ENCODE peak calls at places on chromosome 3, in nine cellular contexts. K is heart right ventricle, C is astrocyte, I is AG04450, R is uterus, B is Panc1, S is SK-N-SH, V is transverse colon, X is lung. P is an unnamed sample.
A peak's percentile ranks its signal among the peaks of the same experiment; 100 is the strongest.

GRCh38 chr3:146589899-146590508 is 15.1 kb downstream of the PLSCR5 start:
- DNase-seq in S (peak; percentile 12), I (peak; percentile 15), C (peak; percentile 13), X (no peak), V (peak; percentile 12), R (no peak), B (peak; percentile 20), K (no peak), P (peak; percentile 15)

GRCh38 chr3:130014526-130014925 is 40.0 kb downstream of the TRH start:
- DNase-seq in S (no peak), C (peak; percentile 87), R (no peak), I (peak; percentile 18), X (no peak), V (no peak), B (no peak), K (no peak), P (no peak)

GRCh38 chr3:134473868-134474546 is 11.8 kb downstream of the ANAPC13 start:
- DNase-seq in X (peak; percentile 84), B (no peak), K (no peak), R (peak; percentile 87), C (peak; percentile 71), I (peak; percentile 66), S (peak; percentile 44), V (peak; percentile 77), P (peak; percentile 71)

GRCh38 chr3:73381551-73381950 is 243.2 kb downstream of the PDZRN3 start:
- DNase-seq in R (no peak), C (no peak), S (no peak), B (no peak), X (no peak), V (no peak), I (no peak), K (no peak), P (no peak)

GRCh38 chr3:57752307-57752706 is 3.8 kb upstream of the SLMAP start:
- DNase-seq in V (peak; percentile 59), K (no peak), C (peak; percentile 73), I (no peak), B (peak; percentile 46), S (no peak), X (no peak), R (no peak), P (no peak)

GRCh38 chr3:36843065-36844051 is 79.0 kb upstream of the DCLK3 start:
- DNase-seq in K (no peak), C (peak; percentile 9), S (peak; percentile 43), R (no peak), I (no peak), X (no peak), V (no peak), B (peak; percentile 2), P (peak; percentile 77)

GRCh38 chr3:36380171-36381031 is at the start of gene STAC:
- DNase-seq in C (peak; percentile 36), R (no peak), X (peak; percentile 33), K (peak; percentile 24), B (no peak), S (peak; percentile 88), V (peak; percentile 8), I (no peak), P (no peak)

GRCh38 chr3:156838035-156838434 is 11.9 kb downstream of the LEKR1 start:
- DNase-seq in I (no peak), R (no peak), S (no peak), B (no peak), K (no peak), C (no peak), X (no peak), V (no peak), P (no peak)

GRCh38 chr3:63877737-63878393 is 14.2 kb downstream of the ATXN7 start:
- DNase-seq in C (peak; percentile 40), X (no peak), B (no peak), K (no peak), S (no peak), I (peak; percentile 7), R (no peak), V (no peak), P (no peak)

GRCh38 chr3:197960694-197961581 is 921 bp downstream of the LMLN start:
- DNase-seq in S (no peak), R (no peak), X (no peak), B (no peak), V (no peak), K (no peak), C (no peak), I (no peak), P (no peak)

GRCh38 chr3:141289228-141289772 is 57.7 kb downstream of the PXYLP1 start:
- DNase-seq in X (no peak), S (no peak), V (no peak), I (no peak), K (no peak), C (no peak), R (no peak), B (no peak), P (no peak)

GRCh38 chr3:43291546-43291945 is 5.2 kb downstream of the SNRK start:
- DNase-seq in V (no peak), I (no peak), C (peak; percentile 10), K (no peak), R (no peak), B (no peak), X (no peak), S (no peak), P (no peak)

GRCh38 chr3:161673845-161674244 is 177.2 kb downstream of the OTOL1 start:
- DNase-seq in R (no peak), I (no peak), X (no peak), K (no peak), B (no peak), S (no peak), V (no peak), C (no peak), P (no peak)

DNA sequence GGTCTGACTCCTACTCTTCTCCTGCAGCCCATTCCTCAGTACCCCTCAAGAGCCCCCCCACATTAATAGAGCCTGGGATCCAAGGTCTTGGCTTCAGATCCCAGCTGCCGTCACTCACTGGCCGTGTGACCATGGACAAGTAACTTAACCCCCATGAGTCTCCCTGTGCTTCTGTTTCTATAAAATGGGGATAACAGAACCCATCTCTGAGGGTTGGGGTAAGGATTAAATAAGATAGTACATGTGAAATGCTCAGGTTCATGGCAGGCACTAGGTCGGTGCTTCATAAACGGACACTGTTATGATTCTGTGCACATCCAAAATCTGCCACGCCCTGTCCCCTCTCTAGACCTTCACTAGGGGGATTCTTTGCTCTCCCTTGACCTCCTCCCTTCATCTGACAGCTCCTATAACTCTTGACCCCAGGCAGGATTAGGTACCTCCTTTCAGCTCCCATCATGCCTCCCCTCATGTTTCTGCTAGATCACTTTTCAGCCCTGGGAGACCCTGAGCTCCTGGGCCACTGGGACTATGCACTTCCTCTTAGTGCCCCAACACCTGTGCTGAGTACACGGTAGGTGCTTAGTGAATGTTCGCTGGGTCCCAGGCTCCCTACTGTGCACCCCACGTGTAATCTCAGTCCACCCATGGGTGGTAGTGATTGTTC is 1.5 kb downstream of the CAND2 start:
- DNase-seq in I (no peak), S (no peak), R (no peak), X (no peak), V (no peak), B (no peak), C (no peak), K (no peak), P (no peak)
- H3K27ac ChIP-seq in I (no peak overlapping the region), S (no peak overlapping the region), R (peak overlapping the region; percentile 96), X (peak overlapping the region; percentile 68), V (peak overlapping the region; percentile 91), B (no peak overlapping the region), C (no peak overlapping the region), K (peak overlapping the region; percentile 83), P (no peak overlapping the region)

GRCh38 chr3:66989241-66989640 is 8.9 kb upstream of the KBTBD8 start:
- DNase-seq in K (no peak), X (no peak), V (no peak), R (no peak), S (no peak), B (no peak), I (no peak), C (no peak), P (no peak)
- H3K4me3 ChIP-seq in K (no peak overlapping the region), X (no peak overlapping the region), V (no peak overlapping the region), R (no peak overlapping the region), S (no peak overlapping the region), B (no peak overlapping the region), I (no peak overlapping the region), C (no peak overlapping the region), P (no peak overlapping the region)

DNA sequence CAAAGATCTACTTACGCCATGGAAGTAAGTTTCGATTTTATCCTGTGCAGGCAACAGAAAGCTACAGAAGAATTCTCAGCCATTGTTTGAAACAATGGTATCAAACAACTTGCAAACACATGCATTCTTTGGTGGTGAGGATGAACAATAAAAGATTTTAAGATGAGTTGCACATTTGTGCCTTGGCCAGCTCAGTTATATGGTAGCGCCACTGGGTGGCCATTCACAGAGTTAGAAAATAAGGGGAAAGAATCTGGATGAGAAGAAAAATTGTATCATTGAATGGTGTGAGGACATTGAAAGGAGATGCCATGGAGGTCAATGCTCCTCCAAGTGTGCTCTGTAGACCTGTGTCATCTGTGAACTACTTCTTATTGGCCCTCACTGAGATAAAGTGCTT is 11.6 kb downstream of the CADPS start:
- DNase-seq in B (no peak), R (no peak), S (no peak), V (no peak), I (no peak), X (no peak), C (no peak), K (no peak), P (no peak)
- TF ChIP-seq CTCF in B (no peak), R (no peak), S (peak; percentile 24), V (no peak), I (no peak), X (no peak), C (no peak), K (no peak), P (no peak)

GRCh38 chr3:118548434-118548833 is 486.2 kb downstream of the IGSF11 start:
- DNase-seq in V (no peak), X (no peak), C (peak; percentile 73), S (no peak), I (no peak), B (no peak), K (no peak), R (no peak), P (no peak)

GRCh38 chr3:118550122-118550521 is 484.5 kb downstream of the IGSF11 start:
- DNase-seq in V (no peak), B (no peak), R (no peak), C (peak; percentile 6), K (no peak), X (no peak), S (no peak), I (no peak), P (no peak)

GRCh38 chr3:118554148-118554819 is 480.4 kb downstream of the IGSF11 start:
- DNase-seq in I (no peak), B (no peak), K (no peak), C (no peak), S (no peak), V (no peak), X (no peak), R (no peak), P (no peak)

DNA sequence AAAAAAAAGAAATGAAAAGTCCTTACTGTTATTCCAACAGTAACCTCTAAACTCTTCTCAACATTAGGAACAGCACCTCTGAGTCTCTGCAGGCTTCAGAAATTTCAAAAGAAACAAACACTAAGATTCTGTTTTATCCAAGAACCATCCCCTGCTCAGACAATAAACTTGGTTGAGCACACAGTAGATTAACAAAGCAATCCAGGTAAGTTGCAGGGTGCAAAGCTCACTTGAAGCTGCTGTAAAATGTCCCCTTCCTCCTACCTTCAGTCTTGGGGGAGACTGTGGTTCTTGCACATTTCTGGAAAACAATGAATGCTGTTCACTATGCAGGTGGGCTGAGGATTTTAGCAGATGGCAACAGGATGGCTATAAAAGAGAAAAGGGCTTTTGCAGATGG is 484.1 kb downstream of the IGSF11 start:
- DNase-seq in S (no peak), I (no peak), C (no peak), R (no peak), K (no peak), X (no peak), V (no peak), B (no peak), P (no peak)
- H3K27ac ChIP-seq in S (no peak overlapping the region), I (no peak overlapping the region), C (no peak overlapping the region), R (no peak overlapping the region), K (no peak overlapping the region), X (no peak overlapping the region), V (no peak overlapping the region), B (no peak overlapping the region), P (no peak overlapping the region)

P was measured in WERI-Rb-1.